ENCODE peak calls at places on chromosome 12, in ten cellular contexts. E, W, A, S, H, R, X, F, B and M are unnamed samples.

GRCh38 chr12:62995097-62995496 is 60.1 kb upstream of the PPM1H start:
- DNase-seq in E (no peak), W (no peak), A (no peak), S (no peak), H (no peak), R (no peak), X (no peak), F (no peak), B (no peak), M (no peak)

GRCh38 chr12:45775964-45776363 is 46.5 kb downstream of the ARID2 start:
- DNase-seq in E (no peak), W (no peak), A (no peak), S (no peak), H (no peak), R (no peak), X (no peak), F (no peak), B (no peak), M (no peak)

GRCh38 chr12:123696641-123697040 is 15.5 kb upstream of the ATP6V0A2 start:
- DNase-seq in E (no peak), W (no peak), A (no peak), S (no peak), H (no peak), R (no peak), X (no peak), F (no peak), B (no peak), M (no peak)

GRCh38 chr12:107634530-107634929 is 51.1 kb upstream of the PWP1 start:
- DNase-seq in E (no peak), W (no peak), A (no peak), S (no peak), H (no peak), R (no peak), X (no peak), F (no peak), B (no peak), M (no peak)

GRCh38 chr12:2080604-2081003 is 27.8 kb downstream of the CACNA1C start:
- DNase-seq in E (no peak), W (no peak), A (no peak), S (no peak), H (no peak), R (no peak), X (no peak), F (no peak), B (no peak), M (no peak)

GRCh38 chr12:104710940-104711725 is 247.0 kb downstream of the SLC41A2 start:
- DNase-seq in E (no peak), W (no peak), A (no peak), S (no peak), H (no peak), R (no peak), X (peak; percentile 58), F (peak; percentile 76), B (no peak), M (no peak)

GRCh38 chr12:103928736-103929050 is 1.5 kb upstream of the HSP90B1 start:
- DNase-seq in E (no peak), W (no peak), A (no peak), S (peak; percentile 25), H (no peak), R (peak; percentile 33), X (peak; percentile 17), F (no peak), B (no peak), M (no peak)

GRCh38 chr12:85005615-85006014 is 30.5 kb downstream of the TSPAN19 start:
- DNase-seq in E (no peak), W (no peak), A (no peak), S (no peak), H (no peak), R (no peak), X (no peak), F (no peak), B (no peak), M (no peak)

GRCh38 chr12:109877504-109878246 is 2.7 kb downstream of the GLTP start:
- DNase-seq in E (no peak), W (no peak), A (no peak), S (no peak), H (no peak), R (no peak), X (no peak), F (no peak), B (no peak), M (no peak)

GRCh38 chr12:40473979-40474378 is 218.3 kb upstream of the CNTN1 start:
- DNase-seq in E (no peak), W (no peak), A (peak; percentile 38), S (no peak), H (no peak), R (no peak), X (no peak), F (no peak), B (no peak), M (no peak)

GRCh38 chr12:57621497-57622292 is 10.5 kb downstream of the ARHGEF25 start:
- DNase-seq in E (peak; percentile 72), W (peak; percentile 84), A (peak; percentile 79), S (peak; percentile 75), H (peak; percentile 81), R (peak; percentile 62), X (peak; percentile 75), F (peak; percentile 11), B (peak; percentile 15), M (peak; percentile 71)

GRCh38 chr12:68557011-68557715 is 53.5 kb upstream of the RAP1B start:
- DNase-seq in E (no peak), W (no peak), A (no peak), S (no peak), H (no peak), R (no peak), X (no peak), F (peak; percentile 93), B (no peak), M (no peak)

GRCh38 chr12:101414533-101415119 is 7.1 kb upstream of the ARL1 start:
- DNase-seq in E (no peak), W (no peak), A (peak; percentile 60), S (no peak), H (no peak), R (no peak), X (peak; percentile 72), F (peak; percentile 67), B (peak; percentile 73), M (peak; percentile 30)

DNA sequence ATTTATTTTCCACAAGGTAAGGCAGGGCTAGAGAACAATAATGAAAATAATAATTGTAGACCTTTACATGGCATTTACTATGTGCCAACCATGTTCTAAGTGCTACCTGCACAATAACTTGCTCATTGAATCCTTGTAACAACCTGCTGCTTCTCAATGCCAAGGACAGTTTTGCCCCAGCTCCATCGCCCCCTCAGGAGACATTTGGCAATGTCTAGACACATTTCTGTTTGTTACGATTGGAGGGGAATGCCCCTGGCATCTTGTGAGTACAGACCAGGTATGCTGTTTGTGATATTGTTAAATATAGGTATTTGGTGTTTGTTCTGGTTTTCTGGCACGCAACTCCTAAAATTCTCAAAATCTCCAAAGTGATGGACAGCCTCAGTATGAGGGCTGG is 8.1 kb upstream of the ATXN2 start:
- DNase-seq in E (no peak), W (no peak), A (no peak), S (no peak), H (no peak), R (no peak), X (no peak), F (no peak), B (no peak), M (no peak)
- TF ChIP-seq CTCF in E (no peak), W (no peak), A (no peak), S (no peak), H (no peak), R (no peak), X (no peak), F (no peak), B (no peak), M (no peak)

GRCh38 chr12:9700606-9700956 is 31.1 kb downstream of the CLEC2D start:
- DNase-seq in E (no peak), W (no peak), A (no peak), S (no peak), H (no peak), R (no peak), X (no peak), F (no peak), B (no peak), M (no peak)
- H3K27ac ChIP-seq in E (no peak overlapping the region), W (no peak overlapping the region), A (no peak overlapping the region), S (no peak overlapping the region), H (no peak overlapping the region), R (peak overlapping the region; percentile 16), X (no peak overlapping the region), F (no peak overlapping the region), B (no peak overlapping the region), M (no peak overlapping the region)

DNA sequence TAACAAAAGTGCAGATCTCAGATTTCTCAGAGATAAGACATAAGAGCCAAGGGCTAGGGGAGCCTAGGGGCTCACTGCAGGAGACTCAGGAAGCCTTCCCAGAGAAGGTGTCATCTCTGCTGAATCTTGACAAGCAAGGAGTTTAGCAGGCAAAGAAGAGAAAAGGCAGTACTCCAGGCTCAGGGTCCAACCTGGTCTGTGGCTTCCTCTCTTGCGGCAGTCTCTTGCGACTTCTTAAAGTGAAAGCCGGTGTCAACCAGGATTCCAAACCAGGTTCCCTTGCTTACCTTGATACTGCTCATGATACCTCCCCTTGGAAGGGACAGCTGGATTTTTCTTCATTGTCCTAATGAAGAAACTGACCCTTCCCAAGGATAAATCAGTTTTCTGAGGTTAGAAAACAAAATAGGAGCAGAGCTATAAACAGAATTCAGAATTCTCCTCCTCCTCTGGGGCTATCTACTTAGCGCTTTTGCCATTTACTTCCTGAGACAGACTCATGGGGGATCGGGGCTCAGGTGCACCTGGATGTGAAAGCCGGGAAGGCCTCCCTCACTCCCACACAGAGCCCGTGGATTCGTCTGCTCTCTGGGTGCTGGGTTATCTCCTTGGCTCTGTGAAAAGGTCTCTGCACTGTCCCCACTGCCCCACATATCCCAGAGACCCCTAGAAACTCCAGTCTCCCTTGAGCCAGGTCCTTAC is 1.8 kb upstream of the SCNN1A start:
- DNase-seq in E (no peak), W (no peak), A (no peak), S (no peak), H (no peak), R (peak; percentile 24), X (no peak), F (no peak), B (no peak), M (no peak)
- H3K4me3 ChIP-seq in E (no peak overlapping the region), W (peak overlapping the region; percentile 29), A (no peak overlapping the region), S (no peak overlapping the region), H (peak overlapping the region; percentile 31), R (peak overlapping the region; percentile 5), X (no peak overlapping the region), F (no peak overlapping the region), B (peak overlapping the region; percentile 54), M (no peak overlapping the region)

GRCh38 chr12:15535287-15535895 is 213.1 kb downstream of the PTPRO start:
- DNase-seq in E (no peak), W (no peak), A (no peak), S (no peak), H (no peak), R (no peak), X (no peak), F (no peak), B (no peak), M (no peak)

GRCh38 chr12:15536446-15536845 is 214.1 kb downstream of the PTPRO start:
- DNase-seq in E (no peak), W (no peak), A (no peak), S (no peak), H (no peak), R (no peak), X (no peak), F (no peak), B (no peak), M (peak; percentile 59)

GRCh38 chr12:15532364-15532977 is 210.2 kb downstream of the PTPRO start:
- DNase-seq in E (no peak), W (no peak), A (peak; percentile 34), S (no peak), H (no peak), R (no peak), X (peak; percentile 36), F (peak; percentile 77), B (peak; percentile 72), M (peak; percentile 67)

GRCh38 chr12:15534322-15534721 is 212.0 kb downstream of the PTPRO start:
- DNase-seq in E (no peak), W (no peak), A (no peak), S (no peak), H (no peak), R (no peak), X (no peak), F (peak; percentile 47), B (no peak), M (no peak)

GRCh38 chr12:15534870-15535269 is 212.6 kb downstream of the PTPRO start:
- DNase-seq in E (no peak), W (no peak), A (no peak), S (no peak), H (no peak), R (no peak), X (no peak), F (peak; percentile 18), B (no peak), M (no peak)
- TF ChIP-seq CTCF in E (no peak), W (no peak), A (no peak), S (no peak), H (no peak), R (no peak), X (no peak), F (no peak), B (no peak), M (no peak)